ENCODE peak calls at places on chromosomes 16 and 17, in eight cellular contexts. Y is psoas muscle, I is H1, A is left ventricle myocardium inferior, R is heart right ventricle, G is mucosa of descending colon, M is right lobe of liver, S is DND-41. P is an unnamed sample.

GRCh38 chr17:19703776-19704371 is 12.5 kb downstream of the SLC47A2 start:
- DNase-seq in Y (peak; percentile 52), M (peak; percentile 63), I (no peak), R (no peak), A (no peak), S (no peak), G (no peak), P (peak; percentile 77)

GRCh38 chr16:30581462-30581861 is 4.0 kb downstream of the ZNF785 start:
- DNase-seq in M (no peak), A (no peak), Y (no peak), S (no peak), R (no peak), I (no peak), G (no peak), P (no peak)

GRCh38 chr16:58678716-58679115 is 5.9 kb downstream of the SLC38A7 start:
- DNase-seq in S (no peak), G (peak; percentile 44), R (peak; percentile 46), A (peak; percentile 37), I (no peak), M (peak; percentile 58), Y (peak; percentile 39), P (peak; percentile 82)

GRCh38 chr16:2121853-2122252 is 13.8 kb downstream of the PKD1 start:
- DNase-seq in Y (peak; percentile 59), R (peak; percentile 57), A (peak; percentile 62), I (no peak), M (no peak), G (no peak), S (no peak), P (peak; percentile 71)

GRCh38 chr17:33205552-33205951 is 87.5 kb downstream of the ASIC2 start:
- DNase-seq in M (no peak), Y (no peak), A (no peak), S (no peak), I (no peak), R (no peak), G (no peak), P (no peak)

GRCh38 chr17:7408341-7408740 is 696 bp downstream of the NLGN2 start:
- DNase-seq in G (no peak), I (no peak), A (no peak), Y (no peak), S (no peak), R (no peak), M (no peak), P (no peak)

GRCh38 chr16:67694611-67695010 is 24.5 kb downstream of the GFOD2 start:
- DNase-seq in M (no peak), S (no peak), Y (no peak), A (no peak), G (no peak), I (no peak), R (no peak), P (no peak)

GRCh38 chr17:78879679-78880186 is 23.3 kb downstream of the CEP295NL start:
- DNase-seq in R (peak; percentile 80), Y (peak; percentile 86), S (peak; percentile 70), M (peak; percentile 68), I (no peak), G (peak; percentile 30), A (peak; percentile 81), P (peak; percentile 89)

GRCh38 chr16:87318158-87318644 is 1.0 kb upstream of the C16orf95 start:
- DNase-seq in I (no peak), R (no peak), A (no peak), M (no peak), S (no peak), G (no peak), Y (no peak), P (no peak)

GRCh38 chr17:9313346-9313745 is 262.3 kb downstream of the STX8 start:
- DNase-seq in G (no peak), Y (no peak), R (no peak), A (no peak), I (no peak), S (no peak), M (no peak), P (no peak)

GRCh38 chr16:11390573-11391495 is 45.6 kb downstream of the RMI2 start:
- DNase-seq in M (no peak), Y (no peak), I (no peak), R (no peak), S (no peak), G (no peak), A (no peak), P (peak; percentile 29)

GRCh38 chr16:4487955-4488481 is 11.8 kb downstream of the HMOX2 start:
- DNase-seq in R (no peak), M (no peak), S (no peak), A (no peak), G (no peak), Y (no peak), I (no peak), P (no peak)

GRCh38 chr17:7436556-7437368 is 1.5 kb downstream of the TMEM102 start:
- DNase-seq in A (peak; percentile 80), S (peak; percentile 57), Y (peak; percentile 83), R (peak; percentile 83), M (peak; percentile 89), G (peak; percentile 87), I (no peak), P (peak; percentile 85)

GRCh38 chr16:89478576-89479221 is 11.7 kb downstream of the ANKRD11 start:
- DNase-seq in A (no peak), R (no peak), S (no peak), I (no peak), Y (no peak), G (no peak), M (no peak), P (no peak)

GRCh38 chr16:1979271-1980025 is 1.8 kb downstream of the NOXO1 start:
- DNase-seq in G (peak; percentile 93), Y (no peak), M (no peak), S (no peak), I (no peak), R (no peak), A (no peak), P (no peak)

GRCh38 chr16:57643166-57643813 is 14.9 kb downstream of the ADGRG1 start:
- DNase-seq in R (no peak), Y (no peak), M (no peak), G (no peak), I (no peak), S (no peak), A (no peak), P (no peak)

GRCh38 chr17:50062323-50063243 is 6.7 kb downstream of the ITGA3 start:
- DNase-seq in A (peak; percentile 83), Y (peak; percentile 74), I (no peak), S (no peak), R (peak; percentile 83), M (no peak), G (peak; percentile 89), P (peak; percentile 91)

GRCh38 chr17:40490289-40490853 is 11.1 kb downstream of the TNS4 start:
- DNase-seq in I (no peak), G (peak; percentile 62), A (peak; percentile 42), S (peak; percentile 88), M (no peak), R (peak; percentile 38), Y (peak; percentile 68), P (peak; percentile 70)

GRCh38 chr17:51795401-51795800 is 363.1 kb downstream of the CA10 start:
- DNase-seq in S (no peak), G (no peak), R (no peak), Y (no peak), M (no peak), I (no peak), A (no peak), P (no peak)

GRCh38 chr17:4026255-4026654 is 62.0 kb upstream of the ATP2A3 start:
- DNase-seq in Y (no peak), S (no peak), I (no peak), A (no peak), M (no peak), G (no peak), R (no peak), P (no peak)
- H3K9me3 ChIP-seq in Y (peaks cover 13% of the 10 kb centered on the region), S (peaks cover 32% of the 10 kb centered on the region), I (peaks cover 9% of the 10 kb centered on the region), A (peaks cover 37% of the 10 kb centered on the region), M (no peaks in the 10 kb centered on the region), G (peaks cover 34% of the 10 kb centered on the region), R (peaks cover 54% of the 10 kb centered on the region), P (peaks cover 3% of the 10 kb centered on the region)

GRCh38 chr17:81030726-81031570 is 4.0 kb upstream of the BAIAP2 start:
- DNase-seq in Y (peak; percentile 14), S (no peak), M (peak; percentile 78), R (no peak), G (peak; percentile 80), I (no peak), A (no peak), P (peak; percentile 42)
- H3K9me3 ChIP-seq in Y (no peaks in the 10 kb centered on the region), S (no peaks in the 10 kb centered on the region), M (no peaks in the 10 kb centered on the region), R (no peaks in the 10 kb centered on the region), G (no peaks in the 10 kb centered on the region), I (no peaks in the 10 kb centered on the region), A (no peaks in the 10 kb centered on the region), P (no peaks in the 10 kb centered on the region)

GRCh38 chr16:81713295-81713772 is 65.8 kb upstream of the PLCG2 start:
- DNase-seq in M (no peak), A (no peak), G (no peak), I (no peak), R (no peak), Y (no peak), S (no peak), P (no peak)
- H3K9me3 ChIP-seq in M (no peaks in the 10 kb centered on the region), A (no peaks in the 10 kb centered on the region), G (no peaks in the 10 kb centered on the region), I (no peaks in the 10 kb centered on the region), R (no peaks in the 10 kb centered on the region), Y (no peaks in the 10 kb centered on the region), S (no peaks in the 10 kb centered on the region), P (no peaks in the 10 kb centered on the region)

GRCh38 chr16:35440875-35441274 is 1981.5 kb downstream of the TP53TG3F start:
- DNase-seq in S (no peak), Y (no peak), A (no peak), I (no peak), R (no peak), G (no peak), M (no peak), P (no peak)
- H3K9me3 ChIP-seq in S (peaks cover 18% of the 10 kb centered on the region), Y (peaks cover 5% of the 10 kb centered on the region), A (peaks cover 34% of the 10 kb centered on the region), I (peaks cover 76% of the 10 kb centered on the region), R (peaks cover 80% of the 10 kb centered on the region), G (peaks cover 66% of the 10 kb centered on the region), M (no peaks in the 10 kb centered on the region), P (no peaks in the 10 kb centered on the region)

GRCh38 chr16:53926209-53926608 is 222.3 kb downstream of the FTO start:
- DNase-seq in R (no peak), M (no peak), A (no peak), G (no peak), Y (no peak), S (no peak), I (no peak), P (no peak)

GRCh38 chr16:53937068-53937614 is 233.2 kb downstream of the FTO start:
- DNase-seq in M (no peak), Y (no peak), G (no peak), I (no peak), A (no peak), S (no peak), R (no peak), P (no peak)

GRCh38 chr16:53933407-53933806 is 229.5 kb downstream of the FTO start:
- DNase-seq in A (no peak), Y (no peak), G (no peak), I (no peak), S (no peak), R (no peak), M (no peak), P (no peak)

GRCh38 chr16:53932975-53933374 is 229.0 kb downstream of the FTO start:
- DNase-seq in S (no peak), Y (no peak), R (no peak), M (no peak), G (no peak), A (no peak), I (no peak), P (no peak)

DNA sequence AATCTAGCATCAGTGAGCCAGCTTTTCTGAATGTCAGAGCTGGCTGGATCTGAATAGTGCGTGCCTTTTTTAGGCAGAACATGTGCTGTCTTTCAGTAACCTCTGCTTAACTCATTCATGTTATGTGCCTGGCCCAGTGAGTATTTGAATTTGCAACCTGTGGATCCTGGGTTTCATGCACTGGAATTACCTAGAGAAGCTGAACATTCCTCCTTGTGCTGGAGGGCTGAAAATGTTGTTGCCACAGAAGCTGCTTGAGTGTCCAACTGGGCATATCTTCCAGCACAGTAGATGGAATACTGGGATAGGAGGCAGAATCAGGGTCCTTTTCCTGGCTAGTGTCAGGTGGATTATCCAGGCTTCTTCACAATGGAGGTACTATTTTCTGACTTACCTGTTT is 228.0 kb downstream of the FTO start:
- DNase-seq in Y (no peak), I (no peak), M (no peak), A (no peak), S (no peak), R (no peak), G (no peak), P (no peak)
- H3K9me3 ChIP-seq in Y (no peaks in the 10 kb centered on the region), I (no peaks in the 10 kb centered on the region), M (no peaks in the 10 kb centered on the region), A (no peaks in the 10 kb centered on the region), S (no peaks in the 10 kb centered on the region), R (no peaks in the 10 kb centered on the region), G (no peaks in the 10 kb centered on the region), P (no peaks in the 10 kb centered on the region)